ENCODE peak calls at places on chromosomes 3 and 15, in four cellular contexts. U, B, A and R are unnamed samples.

GRCh38 chr3:36065321-36065720 is 315.0 kb upstream of the STAC start:
- DNase-seq in A (no peak), B (no peak), U (no peak), R (no peak)

GRCh38 chr15:40106203-40107161 is 2.2 kb downstream of the BMF start:
- DNase-seq in A (no peak), U (peak; percentile 85), B (peak; percentile 53), R (peak; percentile 73)

GRCh38 chr3:59783468-59783988 is 733.7 kb upstream of the CFAP20DC start:
- DNase-seq in B (no peak), A (no peak), U (no peak), R (no peak)

GRCh38 chr3:20141841-20142240 is 44.2 kb downstream of the SGO1 start:
- DNase-seq in B (peak; percentile 22), A (peak; percentile 80), U (peak; percentile 72), R (no peak)

GRCh38 chr15:66224946-66225345 is 28.6 kb downstream of the MEGF11 start:
- DNase-seq in B (no peak), U (no peak), A (no peak), R (no peak)

GRCh38 chr15:71329041-71329440 is 213.8 kb downstream of the THSD4 start:
- DNase-seq in U (no peak), A (no peak), B (no peak), R (peak; percentile 60)

GRCh38 chr3:13718437-13718836 is 161.4 kb downstream of the WNT7A start:
- DNase-seq in B (peak; percentile 3), A (no peak), U (no peak), R (no peak)

GRCh38 chr3:185549651-185550111 is 2.7 kb downstream of the LIPH start:
- DNase-seq in B (peak; percentile 36), A (no peak), U (no peak), R (no peak)

GRCh38 chr3:56302417-56302816 is 165.8 kb downstream of the ERC2 start:
- DNase-seq in B (no peak), A (no peak), U (no peak), R (no peak)

GRCh38 chr3:58824285-58824684 is 157.7 kb upstream of the FAM3D start:
- DNase-seq in B (peak; percentile 63), A (peak; percentile 65), U (peak; percentile 65), R (peak; percentile 45)

GRCh38 chr3:11327619-11328018 is 55.4 kb downstream of the ATG7 start:
- DNase-seq in U (no peak), B (no peak), A (no peak), R (no peak)

GRCh38 chr3:38586546-38587520 is 62.7 kb downstream of the SCN5A start:
- DNase-seq in B (no peak), A (no peak), U (no peak), R (no peak)

GRCh38 chr15:58509556-58509955 is 77.8 kb downstream of the LIPC start:
- DNase-seq in A (no peak), U (no peak), B (no peak), R (no peak)

GRCh38 chr3:71355862-71356261 is 227.7 kb downstream of the FOXP1 start:
- DNase-seq in A (no peak), B (no peak), U (no peak), R (no peak)